ENCODE peak calls at places on chromosomes 2 and 18, in seven cellular contexts. One of them, this sample, is unnamed.

GRCh38 chr2:241741016-241741415 is 6.6 kb downstream of the D2HGDH start:
- DNase-seq in HT1080: peak; percentile 87
- DNase-seq in GM13976: no peak
- DNase-seq in NCI-H510A treated with DMSO at 0.1 percent for 48 hours: no peak
- DNase-seq in endothelial cell: no peak
- DNase-seq in stimulated activated CD4-positive, alpha-beta T cell treated with anti-CD3 and anti-CD28 coated beads, Interleukin-1b, Interleukin-23, amount 100 ng/mL, for 24 hours: no peak
- DNase-seq in GM23338: no peak
- DNase-seq in this sample: no peak

GRCh38 chr2:161423351-161424178 is 7.5 kb downstream of the TBR1 start:
- DNase-seq in HT1080: no peak
- DNase-seq in GM13976: peak; percentile 43
- DNase-seq in NCI-H510A treated with DMSO at 0.1 percent for 48 hours: no peak
- DNase-seq in endothelial cell: peak; percentile 42
- DNase-seq in stimulated activated CD4-positive, alpha-beta T cell treated with anti-CD3 and anti-CD28 coated beads, Interleukin-1b, Interleukin-23, amount 100 ng/mL, for 24 hours: no peak
- DNase-seq in GM23338: peak; percentile 69
- DNase-seq in this sample: peak; percentile 63

GRCh38 chr2:158817596-158817995 is 22.5 kb downstream of the DAPL1 start:
- DNase-seq in HT1080: peak; percentile 44
- DNase-seq in GM13976: no peak
- DNase-seq in NCI-H510A treated with DMSO at 0.1 percent for 48 hours: no peak
- DNase-seq in endothelial cell: no peak
- DNase-seq in stimulated activated CD4-positive, alpha-beta T cell treated with anti-CD3 and anti-CD28 coated beads, Interleukin-1b, Interleukin-23, amount 100 ng/mL, for 24 hours: no peak
- DNase-seq in GM23338: no peak
- DNase-seq in this sample: no peak

GRCh38 chr2:62505109-62505508 is 886 bp downstream of the TMEM17 start:
- DNase-seq in HT1080: no peak
- DNase-seq in GM13976: no peak
- DNase-seq in NCI-H510A treated with DMSO at 0.1 percent for 48 hours: no peak
- DNase-seq in endothelial cell: no peak
- DNase-seq in stimulated activated CD4-positive, alpha-beta T cell treated with anti-CD3 and anti-CD28 coated beads, Interleukin-1b, Interleukin-23, amount 100 ng/mL, for 24 hours: no peak
- DNase-seq in GM23338: no peak
- DNase-seq in this sample: peak; percentile 59

GRCh38 chr2:171161425-171162289 is 964 bp upstream of the TLK1 start:
- DNase-seq in HT1080: no peak
- DNase-seq in GM13976: no peak
- DNase-seq in NCI-H510A treated with DMSO at 0.1 percent for 48 hours: no peak
- DNase-seq in endothelial cell: no peak
- DNase-seq in stimulated activated CD4-positive, alpha-beta T cell treated with anti-CD3 and anti-CD28 coated beads, Interleukin-1b, Interleukin-23, amount 100 ng/mL, for 24 hours: no peak
- DNase-seq in GM23338: no peak
- DNase-seq in this sample: peak; percentile 38

GRCh38 chr2:127479866-127480743 is 46.2 kb downstream of the IWS1 start:
- DNase-seq in HT1080: no peak
- DNase-seq in GM13976: no peak
- DNase-seq in NCI-H510A treated with DMSO at 0.1 percent for 48 hours: no peak
- DNase-seq in endothelial cell: no peak
- DNase-seq in stimulated activated CD4-positive, alpha-beta T cell treated with anti-CD3 and anti-CD28 coated beads, Interleukin-1b, Interleukin-23, amount 100 ng/mL, for 24 hours: no peak
- DNase-seq in GM23338: peak; percentile 91
- DNase-seq in this sample: no peak

GRCh38 chr2:206160124-206160806 is 570 bp downstream of the EEF1B2 start:
- DNase-seq in HT1080: no peak
- DNase-seq in GM13976: peak; percentile 72
- DNase-seq in NCI-H510A treated with DMSO at 0.1 percent for 48 hours: peak; percentile 64
- DNase-seq in endothelial cell: no peak
- DNase-seq in stimulated activated CD4-positive, alpha-beta T cell treated with anti-CD3 and anti-CD28 coated beads, Interleukin-1b, Interleukin-23, amount 100 ng/mL, for 24 hours: no peak
- DNase-seq in GM23338: no peak
- DNase-seq in this sample: peak; percentile 49

GRCh38 chr2:25521126-25521525 is 152.3 kb downstream of the DTNB start:
- DNase-seq in HT1080: no peak
- DNase-seq in GM13976: no peak
- DNase-seq in NCI-H510A treated with DMSO at 0.1 percent for 48 hours: no peak
- DNase-seq in endothelial cell: no peak
- DNase-seq in stimulated activated CD4-positive, alpha-beta T cell treated with anti-CD3 and anti-CD28 coated beads, Interleukin-1b, Interleukin-23, amount 100 ng/mL, for 24 hours: no peak
- DNase-seq in GM23338: no peak
- DNase-seq in this sample: no peak

GRCh38 chr2:175926272-175926671 is 75.8 kb downstream of the LNPK start:
- DNase-seq in HT1080: peak; percentile 10
- DNase-seq in GM13976: no peak
- DNase-seq in NCI-H510A treated with DMSO at 0.1 percent for 48 hours: no peak
- DNase-seq in endothelial cell: no peak
- DNase-seq in stimulated activated CD4-positive, alpha-beta T cell treated with anti-CD3 and anti-CD28 coated beads, Interleukin-1b, Interleukin-23, amount 100 ng/mL, for 24 hours: no peak
- DNase-seq in GM23338: no peak
- DNase-seq in this sample: no peak

GRCh38 chr18:73690222-73690621 is 457.4 kb downstream of the FBXO15 start:
- DNase-seq in HT1080: no peak
- DNase-seq in GM13976: no peak
- DNase-seq in NCI-H510A treated with DMSO at 0.1 percent for 48 hours: no peak
- DNase-seq in endothelial cell: no peak
- DNase-seq in stimulated activated CD4-positive, alpha-beta T cell treated with anti-CD3 and anti-CD28 coated beads, Interleukin-1b, Interleukin-23, amount 100 ng/mL, for 24 hours: no peak
- DNase-seq in GM23338: peak; percentile 21
- DNase-seq in this sample: no peak

GRCh38 chr2:241052677-241053360 is 49.3 kb downstream of the MTERF4 start:
- DNase-seq in HT1080: no peak
- DNase-seq in GM13976: no peak
- DNase-seq in NCI-H510A treated with DMSO at 0.1 percent for 48 hours: no peak
- DNase-seq in endothelial cell: peak; percentile 3
- DNase-seq in stimulated activated CD4-positive, alpha-beta T cell treated with anti-CD3 and anti-CD28 coated beads, Interleukin-1b, Interleukin-23, amount 100 ng/mL, for 24 hours: no peak
- DNase-seq in GM23338: no peak
- DNase-seq in this sample: no peak

GRCh38 chr2:128170776-128171175 is 79.8 kb downstream of the UGGT1 start:
- DNase-seq in HT1080: no peak
- DNase-seq in GM13976: no peak
- DNase-seq in NCI-H510A treated with DMSO at 0.1 percent for 48 hours: no peak
- DNase-seq in endothelial cell: no peak
- DNase-seq in stimulated activated CD4-positive, alpha-beta T cell treated with anti-CD3 and anti-CD28 coated beads, Interleukin-1b, Interleukin-23, amount 100 ng/mL, for 24 hours: no peak
- DNase-seq in GM23338: no peak
- DNase-seq in this sample: no peak

GRCh38 chr2:95303191-95303914 is 6.2 kb downstream of the KCNIP3 start:
- DNase-seq in HT1080: no peak
- DNase-seq in GM13976: no peak
- DNase-seq in NCI-H510A treated with DMSO at 0.1 percent for 48 hours: no peak
- DNase-seq in endothelial cell: no peak
- DNase-seq in stimulated activated CD4-positive, alpha-beta T cell treated with anti-CD3 and anti-CD28 coated beads, Interleukin-1b, Interleukin-23, amount 100 ng/mL, for 24 hours: no peak
- DNase-seq in GM23338: no peak
- DNase-seq in this sample: peak; percentile 75

GRCh38 chr2:156329922-156330726 is 2.4 kb downstream of the NR4A2 start:
- DNase-seq in HT1080: no peak
- DNase-seq in GM13976: peak; percentile 22
- DNase-seq in NCI-H510A treated with DMSO at 0.1 percent for 48 hours: no peak
- DNase-seq in endothelial cell: no peak
- DNase-seq in stimulated activated CD4-positive, alpha-beta T cell treated with anti-CD3 and anti-CD28 coated beads, Interleukin-1b, Interleukin-23, amount 100 ng/mL, for 24 hours: no peak
- DNase-seq in GM23338: peak; percentile 42
- DNase-seq in this sample: no peak

GRCh38 chr2:126860395-126860794 is 38.3 kb upstream of the TEX51 start:
- DNase-seq in HT1080: no peak
- DNase-seq in GM13976: no peak
- DNase-seq in NCI-H510A treated with DMSO at 0.1 percent for 48 hours: no peak
- DNase-seq in endothelial cell: no peak
- DNase-seq in stimulated activated CD4-positive, alpha-beta T cell treated with anti-CD3 and anti-CD28 coated beads, Interleukin-1b, Interleukin-23, amount 100 ng/mL, for 24 hours: no peak
- DNase-seq in GM23338: no peak
- DNase-seq in this sample: peak; percentile 16

GRCh38 chr2:154402138-154402714 is 296.3 kb upstream of the KCNJ3 start:
- DNase-seq in HT1080: peak; percentile 28
- DNase-seq in GM13976: no peak
- DNase-seq in NCI-H510A treated with DMSO at 0.1 percent for 48 hours: peak; percentile 13
- DNase-seq in endothelial cell: no peak
- DNase-seq in stimulated activated CD4-positive, alpha-beta T cell treated with anti-CD3 and anti-CD28 coated beads, Interleukin-1b, Interleukin-23, amount 100 ng/mL, for 24 hours: no peak
- DNase-seq in GM23338: peak; percentile 59
- DNase-seq in this sample: peak; percentile 81

GRCh38 chr2:48715956-48716355 is 39.6 kb downstream of the LHCGR start:
- DNase-seq in HT1080: no peak
- DNase-seq in GM13976: no peak
- DNase-seq in NCI-H510A treated with DMSO at 0.1 percent for 48 hours: no peak
- DNase-seq in endothelial cell: no peak
- DNase-seq in stimulated activated CD4-positive, alpha-beta T cell treated with anti-CD3 and anti-CD28 coated beads, Interleukin-1b, Interleukin-23, amount 100 ng/mL, for 24 hours: no peak
- DNase-seq in GM23338: no peak
- DNase-seq in this sample: no peak

GRCh38 chr2:143422681-143423080 is 293.5 kb downstream of the ARHGAP15 start:
- DNase-seq in HT1080: no peak
- DNase-seq in GM13976: no peak
- DNase-seq in NCI-H510A treated with DMSO at 0.1 percent for 48 hours: no peak
- DNase-seq in endothelial cell: no peak
- DNase-seq in stimulated activated CD4-positive, alpha-beta T cell treated with anti-CD3 and anti-CD28 coated beads, Interleukin-1b, Interleukin-23, amount 100 ng/mL, for 24 hours: no peak
- DNase-seq in GM23338: no peak
- DNase-seq in this sample: no peak

GRCh38 chr2:231104115-231104713 is 20.6 kb downstream of the HTR2B start:
- DNase-seq in HT1080: peak; percentile 59
- DNase-seq in GM13976: peak; percentile 53
- DNase-seq in NCI-H510A treated with DMSO at 0.1 percent for 48 hours: peak; percentile 90
- DNase-seq in endothelial cell: peak; percentile 62
- DNase-seq in stimulated activated CD4-positive, alpha-beta T cell treated with anti-CD3 and anti-CD28 coated beads, Interleukin-1b, Interleukin-23, amount 100 ng/mL, for 24 hours: peak; percentile 7
- DNase-seq in GM23338: peak; percentile 78
- DNase-seq in this sample: peak; percentile 55

GRCh38 chr2:30368258-30368657 is 78.8 kb upstream of the LCLAT1 start:
- DNase-seq in HT1080: no peak
- DNase-seq in GM13976: no peak
- DNase-seq in NCI-H510A treated with DMSO at 0.1 percent for 48 hours: no peak
- DNase-seq in endothelial cell: no peak
- DNase-seq in stimulated activated CD4-positive, alpha-beta T cell treated with anti-CD3 and anti-CD28 coated beads, Interleukin-1b, Interleukin-23, amount 100 ng/mL, for 24 hours: no peak
- DNase-seq in GM23338: no peak
- DNase-seq in this sample: no peak

This sample was measured in DMS53.